ENCODE peak calls at places on chromosomes 13 and 19, in five cellular contexts. H is astrocyte; E is EL; D is RKO; Y is stimulated activated CD4-positive, alpha-beta T cell treated with anti-CD3 and anti-CD28 coated beads, Interleukin-4, amount 100 ng/mL, for 48 hours. F is an unnamed sample.

GRCh38 chr19:37817180-37817911 is 38.0 kb upstream of the ZNF573 start:
- DNase-seq in E (peak), H (peak), D (no peak), Y (peak), F (peak)

GRCh38 chr19:49339364-49340068 is 4.3 kb downstream of the CD37 start:
- DNase-seq in Y (no peak), H (peak), E (peak), D (no peak), F (peak)

GRCh38 chr19:677201-677600 is 1.0 kb downstream of the FSTL3 start:
- DNase-seq in H (peak), E (peak), Y (no peak), D (peak), F (no peak)

GRCh38 chr19:14089662-14090508 is 666 bp downstream of the SAMD1 start:
- DNase-seq in D (peak), E (peak), Y (no peak), H (peak), F (peak)

GRCh38 chr19:42601811-42602443 is 7.2 kb upstream of the CEACAM8 start:
- DNase-seq in Y (peak), D (peak), E (peak), H (peak), F (peak)

GRCh38 chr19:677601-678380 is 1.6 kb downstream of the FSTL3 start:
- DNase-seq in E (no peak), D (no peak), H (peak), Y (no peak), F (no peak)

GRCh38 chr13:107838592-107839161 is 376.7 kb downstream of the LIG4 start:
- DNase-seq in H (no peak), D (no peak), E (no peak), Y (no peak), F (no peak)

GRCh38 chr13:49749852-49750251 is 42.6 kb downstream of the KPNA3 start:
- DNase-seq in H (peak), D (no peak), E (no peak), Y (no peak), F (no peak)

GRCh38 chr19:2356036-2356646 is 3.9 kb upstream of the TMPRSS9 start:
- DNase-seq in E (no peak), H (no peak), Y (no peak), D (no peak), F (no peak)

GRCh38 chr19:33348301-33349010 is 25.1 kb upstream of the CEBPG start:
- DNase-seq in D (no peak), Y (no peak), E (peak), H (peak), F (no peak)

F was measured in iPS-NIHi11.